ENCODE peak calls at places on chromosomes 3 and 15, in four cellular contexts. U is IMR-90, N is H1, A is H9. D is an unnamed sample.
A peak's percentile ranks its signal among the peaks of the same experiment; 100 is the strongest.

GRCh38 chr15:88615303-88616107 is 5.6 kb upstream of the AEN start:
- DNase-seq in U (no peak), N (no peak), A (peak; percentile 34), D (no peak)

GRCh38 chr15:35914573-35914972 is 368.6 kb upstream of the DPH6 start:
- DNase-seq in U (no peak), N (no peak), A (no peak), D (no peak)

GRCh38 chr15:100100926-100101325 is 240.8 kb downstream of the ADAMTS17 start:
- DNase-seq in U (no peak), N (no peak), A (no peak), D (no peak)

GRCh38 chr15:87902772-87903388 is 353.7 kb downstream of the NTRK3 start:
- DNase-seq in U (no peak), N (no peak), A (no peak), D (no peak)

GRCh38 chr3:185070491-185071335 is 82.1 kb downstream of the C3orf70 start:
- DNase-seq in U (peak; percentile 25), N (no peak), A (peak; percentile 87), D (peak; percentile 85)

GRCh38 chr3:38374221-38374620 is 27.6 kb downstream of the XYLB start:
- DNase-seq in U (no peak), N (no peak), A (no peak), D (no peak)

GRCh38 chr3:27488821-27489220 is 4.6 kb upstream of the SLC4A7 start:
- DNase-seq in U (no peak), N (no peak), A (no peak), D (no peak)

GRCh38 chr3:40229411-40229810 is 80.1 kb upstream of the EIF1B start:
- DNase-seq in U (no peak), N (no peak), A (no peak), D (no peak)

GRCh38 chr15:53978248-53978906 is at the start of gene UNC13C:
- DNase-seq in U (no peak), N (peak; percentile 46), A (peak; percentile 71), D (peak; percentile 73)

GRCh38 chr3:197378987-197379718 is 80.7 kb upstream of the DLG1 start:
- DNase-seq in U (no peak), N (no peak), A (no peak), D (no peak)

GRCh38 chr15:34323217-34323616 is 14.4 kb downstream of the SLC12A6 start:
- DNase-seq in U (no peak), N (no peak), A (no peak), D (no peak)

GRCh38 chr3:8824238-8824637 is 54.8 kb upstream of the OXTR start:
- DNase-seq in U (peak; percentile 66), N (no peak), A (no peak), D (no peak)

GRCh38 chr15:35281515-35281914 is 196.4 kb upstream of the NANOGP8 start:
- DNase-seq in U (peak; percentile 70), N (no peak), A (no peak), D (no peak)

GRCh38 chr3:156037356-156037755 is 83.0 kb upstream of the KCNAB1 start:
- DNase-seq in U (no peak), N (no peak), A (no peak), D (no peak)

GRCh38 chr15:60183366-60183765 is 179.3 kb downstream of the FOXB1 start:
- DNase-seq in U (no peak), N (no peak), A (no peak), D (no peak)

GRCh38 chr15:90024406-90024805 is 23.3 kb downstream of the ZNF710 start:
- DNase-seq in U (no peak), N (no peak), A (no peak), D (no peak)

GRCh38 chr3:115961390-115961789 is 338.1 kb downstream of the GAP43 start:
- DNase-seq in U (no peak), N (no peak), A (no peak), D (no peak)

GRCh38 chr3:190227064-190227463 is 95.2 kb downstream of the CLDN1 start:
- DNase-seq in U (no peak), N (no peak), A (no peak), D (no peak)

GRCh38 chr3:194136519-194137313 is 768 bp downstream of the HES1 start:
- DNase-seq in U (peak; percentile 81), N (no peak), A (peak; percentile 52), D (peak; percentile 66)

GRCh38 chr3:66303556-66303955 is 82.8 kb downstream of the SLC25A26 start:
- DNase-seq in U (no peak), N (no peak), A (no peak), D (no peak)

GRCh38 chr3:174529298-174529697 is 329.8 kb upstream of the NAALADL2 start:
- DNase-seq in U (no peak), N (no peak), A (no peak), D (peak; percentile 8)

GRCh38 chr3:35549690-35550089 is 89.6 kb upstream of the ARPP21 start:
- DNase-seq in U (no peak), N (no peak), A (no peak), D (no peak)

GRCh38 chr3:31392568-31392967 is 140.2 kb upstream of the STT3B start:
- DNase-seq in U (no peak), N (no peak), A (no peak), D (no peak)

GRCh38 chr15:63043391-63044076 is 987 bp downstream of the TPM1 start:
- DNase-seq in U (no peak), N (no peak), A (no peak), D (no peak)

GRCh38 chr15:38072507-38073277 is 138.3 kb downstream of the TMCO5A start:
- DNase-seq in U (peak; percentile 71), N (peak; percentile 83), A (peak; percentile 91), D (peak; percentile 98)

GRCh38 chr3:116770815-116771450 is 61.4 kb downstream of the TUSC7 start:
- DNase-seq in U (peak; percentile 80), N (peak; percentile 60), A (peak; percentile 81), D (peak; percentile 89)

GRCh38 chr15:84940399-84940798 is 41.3 kb upstream of the PDE8A start:
- DNase-seq in U (no peak), N (no peak), A (no peak), D (no peak)

GRCh38 chr3:138199847-138200246 is 12.7 kb downstream of the ARMC8 start:
- DNase-seq in U (no peak), N (no peak), A (no peak), D (no peak)

GRCh38 chr15:67359431-67360082 is 105.0 kb downstream of the IQCH start:
- DNase-seq in U (no peak), N (no peak), A (no peak), D (no peak)

DNA sequence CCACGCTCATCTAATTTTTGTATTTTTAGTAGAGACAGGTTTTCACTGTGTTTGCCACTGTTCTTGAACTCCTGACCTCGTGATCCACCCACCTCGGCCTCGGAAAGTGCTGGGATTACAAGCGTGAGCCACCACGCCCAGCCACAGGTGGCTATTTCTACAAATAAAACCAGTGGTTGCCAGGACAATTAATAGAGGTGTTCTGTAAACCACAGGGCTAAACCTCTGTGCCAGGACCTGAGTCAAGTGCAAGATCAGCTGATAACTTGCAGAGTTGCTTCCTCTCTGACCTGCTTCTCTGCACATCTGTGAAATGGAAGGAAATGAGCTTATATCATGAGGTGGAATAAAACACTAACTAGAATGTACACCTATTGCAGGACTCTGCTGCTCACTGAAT is 72.8 kb downstream of the CD200R1L start:
- DNase-seq in U (no peak), N (no peak), A (no peak), D (no peak)
- H3K9ac ChIP-seq in U (no peak overlapping the region), N (no peak overlapping the region), A (no peak overlapping the region), D (no peak overlapping the region)

GRCh38 chr3:16884748-16885587 is at the start of gene PLCL2:
- DNase-seq in U (peak; percentile 21), N (no peak), A (peak; percentile 34), D (peak; percentile 59)
- H2BK15ac ChIP-seq in U (no peak within 1 kb of the TSS), N (no peak within 1 kb of the TSS), A (no peak within 1 kb of the TSS), D (no peak within 1 kb of the TSS)

GRCh38 chr3:153221748-153222162 is 59.7 kb downstream of the RAP2B start:
- DNase-seq in U (peak; percentile 99), N (no peak), A (no peak), D (peak; percentile 78)
- H3K9ac ChIP-seq in U (peak overlapping the region; percentile 13), N (no peak overlapping the region), A (no peak overlapping the region), D (no peak overlapping the region)

DNA sequence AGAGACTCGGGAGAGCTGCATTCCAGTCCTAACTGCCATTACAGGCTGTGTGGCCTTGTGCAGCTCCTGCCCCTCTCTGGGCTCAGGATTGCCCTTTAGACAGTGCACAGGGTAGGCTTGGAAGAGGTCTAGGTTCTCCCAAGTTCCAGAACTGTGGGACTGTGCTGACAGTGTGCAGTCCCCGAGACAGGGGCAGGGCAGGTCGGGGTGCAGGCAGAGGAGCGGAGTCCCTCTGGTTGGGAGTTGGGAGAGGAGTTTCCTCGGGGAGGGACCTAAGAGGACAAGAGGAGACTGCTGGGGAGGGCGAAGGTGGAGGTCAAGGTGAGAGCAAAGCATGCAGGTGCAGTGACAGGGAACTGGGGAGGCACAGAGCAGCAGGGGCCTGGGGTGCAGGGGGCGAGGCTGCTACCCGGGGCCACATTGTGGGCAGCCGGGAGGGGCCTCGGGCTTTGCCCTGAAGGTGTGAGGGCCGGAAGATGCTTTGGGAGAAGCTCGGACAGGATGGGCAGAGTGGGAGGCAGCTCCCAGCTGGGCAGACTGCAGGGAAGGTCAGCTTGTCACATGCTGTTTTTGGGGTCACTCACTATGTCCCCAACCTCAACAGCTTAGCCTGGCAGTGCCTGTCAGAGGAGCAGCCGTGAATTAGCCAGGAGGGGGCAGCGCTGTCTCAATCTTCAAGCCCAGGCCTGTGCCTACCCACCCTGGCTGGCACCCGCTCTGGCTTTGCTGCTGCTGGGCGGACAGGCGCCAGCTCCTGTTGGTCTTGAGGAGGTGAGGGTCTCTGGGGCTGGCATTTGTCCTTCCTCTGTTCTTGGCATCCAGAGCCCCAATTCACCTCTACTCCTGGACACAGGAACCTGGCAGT is 15.4 kb upstream of the CSPG4 start:
- DNase-seq in U (no peak), N (no peak), A (peak; percentile 70), D (peak; percentile 45)
- H2BK15ac ChIP-seq in U (no peak overlapping the region), N (no peak overlapping the region), A (no peak overlapping the region), D (no peak overlapping the region)

GRCh38 chr15:39145854-39146253 is 435.0 kb upstream of the THBS1 start:
- DNase-seq in U (peak; percentile 44), N (no peak), A (no peak), D (no peak)
- H3K9ac ChIP-seq in U (no peak overlapping the region), N (no peak overlapping the region), A (no peak overlapping the region), D (no peak overlapping the region)

DNA sequence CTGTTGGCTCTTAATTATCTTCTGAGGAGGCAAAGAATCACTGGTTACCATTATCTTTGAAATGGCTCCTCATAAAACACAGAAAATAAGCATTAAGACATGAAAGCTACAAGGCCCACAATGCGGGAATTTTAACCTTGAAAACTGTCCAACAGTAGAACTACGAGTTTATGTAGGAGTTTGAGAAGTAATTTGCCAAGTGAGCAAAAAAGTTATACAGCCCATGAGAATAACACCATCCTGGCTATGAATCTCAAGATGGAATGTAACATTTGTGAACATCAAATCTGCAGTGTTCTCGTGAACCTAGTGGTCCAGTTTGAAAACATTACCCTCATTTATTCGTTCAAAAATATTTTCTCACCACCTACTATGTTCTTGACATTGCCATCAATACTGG is 172.4 kb downstream of the ALDH1A2 start:
- DNase-seq in U (no peak), N (no peak), A (no peak), D (no peak)
- H2BK15ac ChIP-seq in U (no peak overlapping the region), N (no peak overlapping the region), A (no peak overlapping the region), D (no peak overlapping the region)

DNA sequence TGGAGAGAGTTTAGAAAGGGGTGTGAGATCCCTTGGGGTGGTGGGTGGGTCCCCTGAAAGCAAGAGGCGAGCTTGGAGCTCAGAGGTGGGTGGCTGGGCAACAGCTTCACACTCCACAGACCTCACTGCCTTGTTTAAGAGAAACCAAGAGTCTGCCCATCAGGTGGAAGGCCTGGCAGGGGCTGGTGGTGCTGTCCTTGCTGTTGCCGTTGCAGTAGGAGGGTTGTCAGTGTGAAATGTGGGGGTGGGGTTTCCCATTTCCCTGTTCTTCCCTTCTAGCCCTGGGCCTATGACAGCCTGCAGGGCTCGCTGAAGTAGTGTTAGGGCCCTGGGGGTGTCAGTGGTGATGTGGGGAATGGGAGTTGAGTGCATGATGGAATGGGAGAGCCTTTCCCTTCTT is 4.1 kb downstream of the PLEKHO2 start:
- DNase-seq in U (no peak), N (no peak), A (peak; percentile 26), D (no peak)
- H3K9ac ChIP-seq in U (peak overlapping the region; percentile 62), N (no peak overlapping the region), A (no peak overlapping the region), D (peak overlapping the region; percentile 2)

GRCh38 chr3:196184881-196185280 is 26.3 kb downstream of the ZDHHC19 start:
- DNase-seq in U (no peak), N (no peak), A (no peak), D (no peak)
- H2BK15ac ChIP-seq in U (no peak overlapping the region), N (no peak overlapping the region), A (no peak overlapping the region), D (no peak overlapping the region)